ENCODE peak calls at places on chromosomes 2 and 18, in nine cellular contexts. One of them, this sample, is unnamed. For H3K4me1, the result is how much of the 10 kb centered on the place peaks cover.

GRCh38 chr2:153811516-153811915 is 60.2 kb upstream of the GALNT13 start:
- DNase-seq in ovary: no peak
- DNase-seq in IMR-90: no peak
- DNase-seq in fibroblast of lung: no peak
- DNase-seq in neural progenitor cell: no peak
- DNase-seq in A549: no peak
- DNase-seq in colonic mucosa: no peak
- DNase-seq in right atrium auricular region: no peak
- DNase-seq in pancreas: no peak
- DNase-seq in this sample: no peak

GRCh38 chr2:145012214-145012670 is 492.3 kb upstream of the ZEB2 start:
- DNase-seq in colonic mucosa: no peak
- DNase-seq in neural progenitor cell: peak
- DNase-seq in A549: no peak
- DNase-seq in IMR-90: peak
- DNase-seq in right atrium auricular region: no peak
- DNase-seq in pancreas: no peak
- DNase-seq in ovary: no peak
- DNase-seq in fibroblast of lung: peak
- DNase-seq in this sample: no peak

GRCh38 chr18:22844643-22845042 is 88.5 kb upstream of the RBBP8 start:
- DNase-seq in fibroblast of lung: peak
- DNase-seq in ovary: no peak
- DNase-seq in neural progenitor cell: no peak
- DNase-seq in pancreas: no peak
- DNase-seq in colonic mucosa: no peak
- DNase-seq in IMR-90: no peak
- DNase-seq in A549: no peak
- DNase-seq in right atrium auricular region: no peak
- DNase-seq in this sample: no peak

GRCh38 chr2:235518317-235519090 is 24.7 kb downstream of the AGAP1 start:
- DNase-seq in right atrium auricular region: no peak
- DNase-seq in colonic mucosa: peak
- DNase-seq in fibroblast of lung: no peak
- DNase-seq in A549: no peak
- DNase-seq in neural progenitor cell: no peak
- DNase-seq in ovary: no peak
- DNase-seq in pancreas: no peak
- DNase-seq in IMR-90: no peak
- DNase-seq in this sample: no peak

GRCh38 chr2:43149482-43150107 is 76.8 kb downstream of the ZFP36L2 start:
- DNase-seq in colonic mucosa: no peak
- DNase-seq in A549: no peak
- DNase-seq in fibroblast of lung: no peak
- DNase-seq in pancreas: no peak
- DNase-seq in right atrium auricular region: no peak
- DNase-seq in neural progenitor cell: no peak
- DNase-seq in IMR-90: no peak
- DNase-seq in ovary: no peak
- DNase-seq in this sample: no peak

GRCh38 chr2:21330786-21331391 is 207.1 kb downstream of the TDRD15 start:
- DNase-seq in neural progenitor cell: no peak
- DNase-seq in A549: no peak
- DNase-seq in ovary: no peak
- DNase-seq in right atrium auricular region: no peak
- DNase-seq in fibroblast of lung: no peak
- DNase-seq in colonic mucosa: no peak
- DNase-seq in IMR-90: peak
- DNase-seq in pancreas: no peak
- DNase-seq in this sample: no peak

GRCh38 chr18:21330122-21330701 is 88.2 kb downstream of the GREB1L start:
- DNase-seq in right atrium auricular region: no peak
- DNase-seq in A549: peak
- DNase-seq in neural progenitor cell: peak
- DNase-seq in IMR-90: no peak
- DNase-seq in pancreas: no peak
- DNase-seq in colonic mucosa: peak
- DNase-seq in ovary: no peak
- DNase-seq in fibroblast of lung: peak
- DNase-seq in this sample: peak

GRCh38 chr18:46313521-46313920 is 209.3 kb downstream of the HAUS1 start:
- DNase-seq in IMR-90: no peak
- DNase-seq in ovary: no peak
- DNase-seq in pancreas: no peak
- DNase-seq in A549: no peak
- DNase-seq in neural progenitor cell: no peak
- DNase-seq in right atrium auricular region: no peak
- DNase-seq in colonic mucosa: no peak
- DNase-seq in fibroblast of lung: no peak
- DNase-seq in this sample: no peak

GRCh38 chr18:42798606-42799005 is 316.9 kb downstream of the RIT2 start:
- DNase-seq in ovary: no peak
- DNase-seq in neural progenitor cell: peak
- DNase-seq in pancreas: no peak
- DNase-seq in IMR-90: no peak
- DNase-seq in A549: no peak
- DNase-seq in right atrium auricular region: no peak
- DNase-seq in colonic mucosa: no peak
- DNase-seq in fibroblast of lung: no peak
- DNase-seq in this sample: no peak

GRCh38 chr18:70288171-70288850 is 534 bp upstream of the SOCS6 start:
- DNase-seq in neural progenitor cell: peak
- DNase-seq in ovary: peak
- DNase-seq in colonic mucosa: peak
- DNase-seq in right atrium auricular region: no peak
- DNase-seq in fibroblast of lung: peak
- DNase-seq in IMR-90: peak
- DNase-seq in A549: no peak
- DNase-seq in pancreas: peak
- DNase-seq in this sample: peak

GRCh38 chr18:55731594-55732042 is 143.6 kb upstream of the TCF4 start:
- DNase-seq in pancreas: no peak
- DNase-seq in A549: no peak
- DNase-seq in colonic mucosa: no peak
- DNase-seq in neural progenitor cell: no peak
- DNase-seq in ovary: no peak
- DNase-seq in fibroblast of lung: peak
- DNase-seq in right atrium auricular region: no peak
- DNase-seq in IMR-90: peak
- DNase-seq in this sample: no peak

GRCh38 chr18:27033722-27034121 is 151.4 kb downstream of the CHST9 start:
- DNase-seq in pancreas: no peak
- DNase-seq in right atrium auricular region: no peak
- DNase-seq in neural progenitor cell: peak
- DNase-seq in A549: no peak
- DNase-seq in colonic mucosa: no peak
- DNase-seq in IMR-90: no peak
- DNase-seq in ovary: no peak
- DNase-seq in fibroblast of lung: no peak
- DNase-seq in this sample: no peak

DNA sequence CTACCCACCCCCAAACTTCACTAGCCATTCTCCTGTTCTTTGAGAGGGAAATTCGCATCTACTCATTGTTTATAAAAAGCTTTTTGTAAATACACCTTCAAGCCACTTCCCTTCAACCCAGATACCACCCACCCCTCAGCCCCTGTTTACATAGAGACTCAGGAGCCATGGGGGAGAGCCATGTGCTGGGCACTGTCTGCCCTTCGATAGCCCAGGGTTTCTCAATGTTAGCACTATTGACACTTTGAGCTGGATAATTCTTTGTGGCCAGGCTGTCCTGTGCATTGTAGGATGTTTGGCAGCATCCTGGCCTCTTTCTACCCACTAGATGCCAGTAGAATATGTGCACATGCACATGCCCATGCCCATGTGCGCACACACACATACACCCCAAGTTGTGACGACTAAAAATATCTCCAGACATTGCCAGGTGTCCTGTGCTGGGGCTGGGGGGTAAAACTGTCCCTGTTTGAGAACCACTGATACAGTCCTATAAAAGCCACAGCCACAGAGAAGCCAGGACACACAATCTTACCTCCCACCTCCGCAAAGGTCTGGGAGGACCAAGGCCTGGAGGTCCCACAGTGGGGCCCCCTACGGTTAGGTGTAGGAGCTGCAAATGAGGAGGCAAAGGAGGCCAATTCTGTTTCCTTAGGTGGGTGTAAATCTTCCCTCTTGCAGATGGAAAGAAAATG is 44.5 kb upstream of the ASPRV1 start:
- DNase-seq in ovary: peak
- DNase-seq in neural progenitor cell: no peak
- DNase-seq in IMR-90: no peak
- DNase-seq in fibroblast of lung: no peak
- DNase-seq in right atrium auricular region: no peak
- DNase-seq in pancreas: no peak
- DNase-seq in A549: no peak
- DNase-seq in colonic mucosa: no peak
- DNase-seq in this sample: no peak
- TF ChIP-seq CTCF in ovary: no peak
- TF ChIP-seq CTCF in neural progenitor cell: peak
- TF ChIP-seq CTCF in IMR-90: no peak
- TF ChIP-seq CTCF in fibroblast of lung: no peak
- TF ChIP-seq CTCF in right atrium auricular region: no peak
- TF ChIP-seq CTCF in pancreas: no peak
- TF ChIP-seq CTCF in A549: no peak
- TF ChIP-seq CTCF in colonic mucosa: no peak
- TF ChIP-seq CTCF in this sample: no peak

GRCh38 chr2:29817846-29818680 is 103.3 kb downstream of the ALK start:
- DNase-seq in IMR-90: no peak
- DNase-seq in ovary: no peak
- DNase-seq in pancreas: no peak
- DNase-seq in A549: no peak
- DNase-seq in colonic mucosa: no peak
- DNase-seq in right atrium auricular region: no peak
- DNase-seq in fibroblast of lung: peak
- DNase-seq in neural progenitor cell: no peak
- DNase-seq in this sample: no peak
- H3K4me3 ChIP-seq in IMR-90: no peak
- H3K4me3 ChIP-seq in ovary: no peak
- H3K4me3 ChIP-seq in pancreas: no peak
- H3K4me3 ChIP-seq in A549: no peak
- H3K4me3 ChIP-seq in colonic mucosa: no peak
- H3K4me3 ChIP-seq in right atrium auricular region: no peak
- H3K4me3 ChIP-seq in fibroblast of lung: no peak
- H3K4me3 ChIP-seq in neural progenitor cell: no peak
- H3K4me3 ChIP-seq in this sample: no peak

GRCh38 chr2:226775032-226775509 is 24.5 kb downstream of the IRS1 start:
- DNase-seq in fibroblast of lung: no peak
- DNase-seq in pancreas: no peak
- DNase-seq in neural progenitor cell: no peak
- DNase-seq in right atrium auricular region: no peak
- DNase-seq in colonic mucosa: no peak
- DNase-seq in ovary: no peak
- DNase-seq in A549: no peak
- DNase-seq in IMR-90: no peak
- DNase-seq in this sample: no peak

GRCh38 chr2:226776104-226776503 is 23.5 kb downstream of the IRS1 start:
- DNase-seq in neural progenitor cell: no peak
- DNase-seq in colonic mucosa: no peak
- DNase-seq in pancreas: no peak
- DNase-seq in right atrium auricular region: no peak
- DNase-seq in A549: no peak
- DNase-seq in IMR-90: no peak
- DNase-seq in fibroblast of lung: no peak
- DNase-seq in ovary: no peak
- DNase-seq in this sample: no peak

GRCh38 chr2:226773291-226773690 is 26.3 kb downstream of the IRS1 start:
- DNase-seq in ovary: no peak
- DNase-seq in A549: no peak
- DNase-seq in IMR-90: peak
- DNase-seq in neural progenitor cell: no peak
- DNase-seq in pancreas: no peak
- DNase-seq in right atrium auricular region: no peak
- DNase-seq in fibroblast of lung: no peak
- DNase-seq in colonic mucosa: no peak
- DNase-seq in this sample: no peak

GRCh38 chr2:226771067-226771466 is 28.6 kb downstream of the IRS1 start:
- DNase-seq in colonic mucosa: peak
- DNase-seq in neural progenitor cell: no peak
- DNase-seq in fibroblast of lung: no peak
- DNase-seq in ovary: no peak
- DNase-seq in IMR-90: no peak
- DNase-seq in A549: no peak
- DNase-seq in pancreas: no peak
- DNase-seq in right atrium auricular region: no peak
- DNase-seq in this sample: no peak

DNA sequence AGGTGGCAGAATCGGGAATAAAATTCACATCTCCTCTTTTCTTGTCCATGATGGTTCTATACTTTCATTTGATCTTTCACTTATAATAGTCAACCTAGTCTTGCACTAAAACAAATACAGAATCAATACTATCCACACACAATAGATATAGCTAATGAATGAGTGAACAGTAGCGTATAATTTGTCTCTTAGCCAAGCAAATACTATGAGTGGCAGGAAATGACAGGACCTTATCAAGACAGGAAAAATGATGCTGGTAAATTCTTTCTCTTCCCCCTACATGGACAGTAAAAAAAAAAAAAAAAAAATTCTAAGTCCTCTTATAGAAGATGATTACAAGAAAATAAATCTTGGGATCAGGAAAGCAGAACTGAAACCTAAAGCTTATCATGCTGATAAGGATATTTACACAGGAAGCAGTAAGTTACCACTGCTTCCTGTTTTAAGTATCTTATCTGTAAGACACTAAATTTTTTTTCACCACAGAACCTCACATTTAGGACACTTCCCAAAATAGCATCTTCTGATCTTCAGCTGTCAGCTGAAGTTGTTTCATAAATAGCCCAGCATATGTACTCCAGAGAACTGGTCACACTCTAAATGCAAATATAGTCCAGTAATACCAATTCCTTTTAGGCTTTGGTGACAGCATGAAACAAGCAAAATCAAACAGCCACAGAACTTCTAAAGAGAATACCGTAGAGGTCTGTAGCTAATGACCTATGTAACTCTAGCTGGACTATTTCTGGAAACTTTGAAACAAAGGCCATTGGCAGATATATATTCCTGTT is 27.0 kb downstream of the IRS1 start:
- DNase-seq in neural progenitor cell: no peak
- DNase-seq in IMR-90: peak
- DNase-seq in A549: no peak
- DNase-seq in pancreas: no peak
- DNase-seq in colonic mucosa: no peak
- DNase-seq in right atrium auricular region: no peak
- DNase-seq in fibroblast of lung: peak
- DNase-seq in ovary: no peak
- DNase-seq in this sample: no peak
- H3K4me1 ChIP-seq in neural progenitor cell: under half
- H3K4me1 ChIP-seq in IMR-90: under half
- H3K4me1 ChIP-seq in A549: under half
- H3K4me1 ChIP-seq in pancreas: under half
- H3K4me1 ChIP-seq in colonic mucosa: under half
- H3K4me1 ChIP-seq in right atrium auricular region: under half
- H3K4me1 ChIP-seq in fibroblast of lung: under half
- H3K4me1 ChIP-seq in ovary: under half
- H3K4me1 ChIP-seq in this sample: under half

DNA sequence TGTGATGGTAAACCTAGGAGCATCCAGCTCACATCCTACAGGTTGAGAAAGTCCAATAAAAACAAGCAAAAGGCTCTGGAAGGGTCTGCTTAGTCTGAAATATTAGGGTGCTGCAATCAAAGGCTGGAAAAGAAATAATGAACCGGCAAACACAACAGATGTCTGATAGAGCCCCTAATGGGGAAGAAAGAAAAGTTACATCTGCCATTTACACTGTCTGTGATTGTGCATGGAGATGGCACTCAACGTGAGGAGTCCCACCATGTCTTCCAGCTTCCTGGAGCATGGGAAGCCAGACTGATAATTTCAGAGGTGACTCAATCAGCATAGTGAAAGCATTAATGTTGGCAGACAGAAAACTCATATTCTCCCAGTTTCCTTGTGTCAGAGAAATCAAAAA is 307.8 kb downstream of the EPHA4 start:
- DNase-seq in ovary: no peak
- DNase-seq in fibroblast of lung: no peak
- DNase-seq in right atrium auricular region: no peak
- DNase-seq in pancreas: no peak
- DNase-seq in neural progenitor cell: no peak
- DNase-seq in colonic mucosa: no peak
- DNase-seq in IMR-90: no peak
- DNase-seq in A549: peak
- DNase-seq in this sample: no peak
- TF ChIP-seq CTCF in ovary: no peak
- TF ChIP-seq CTCF in fibroblast of lung: no peak
- TF ChIP-seq CTCF in right atrium auricular region: no peak
- TF ChIP-seq CTCF in pancreas: no peak
- TF ChIP-seq CTCF in neural progenitor cell: peak
- TF ChIP-seq CTCF in colonic mucosa: no peak
- TF ChIP-seq CTCF in IMR-90: no peak
- TF ChIP-seq CTCF in A549: no peak
- TF ChIP-seq CTCF in this sample: no peak